ENCODE peak calls at places on chromosomes 7 and 10, in eight cellular contexts. One of them, this sample, is unnamed.

GRCh38 chr7:128672927-128673517 is 930 bp downstream of the GARIN1A start:
- DNase-seq in left ventricle myocardium inferior: no peak
- DNase-seq in CD8-positive, alpha-beta T cell: no peak
- DNase-seq in psoas muscle: no peak
- DNase-seq in esophagus squamous epithelium: no peak
- DNase-seq in fibroblast of lung: peak; percentile 16
- DNase-seq in astrocyte: peak; percentile 12
- DNase-seq in ascending aorta: no peak
- DNase-seq in this sample: no peak

GRCh38 chr10:130177250-130177649 is 41.1 kb downstream of the GLRX3 start:
- DNase-seq in ascending aorta: no peak
- DNase-seq in left ventricle myocardium inferior: no peak
- DNase-seq in fibroblast of lung: no peak
- DNase-seq in esophagus squamous epithelium: no peak
- DNase-seq in psoas muscle: no peak
- DNase-seq in astrocyte: no peak
- DNase-seq in CD8-positive, alpha-beta T cell: no peak
- DNase-seq in this sample: no peak

GRCh38 chr7:30412810-30413504 is 65.6 kb downstream of the NOD1 start:
- DNase-seq in CD8-positive, alpha-beta T cell: no peak
- DNase-seq in astrocyte: peak; percentile 71
- DNase-seq in psoas muscle: no peak
- DNase-seq in fibroblast of lung: peak; percentile 78
- DNase-seq in left ventricle myocardium inferior: no peak
- DNase-seq in esophagus squamous epithelium: no peak
- DNase-seq in ascending aorta: no peak
- DNase-seq in this sample: no peak

GRCh38 chr10:102312683-102313082 is 67.4 kb downstream of the GBF1 start:
- DNase-seq in fibroblast of lung: peak; percentile 55
- DNase-seq in esophagus squamous epithelium: no peak
- DNase-seq in ascending aorta: no peak
- DNase-seq in psoas muscle: no peak
- DNase-seq in astrocyte: peak; percentile 39
- DNase-seq in CD8-positive, alpha-beta T cell: no peak
- DNase-seq in left ventricle myocardium inferior: no peak
- DNase-seq in this sample: no peak

GRCh38 chr7:157484411-157485081 is 147.7 kb downstream of the DNAJB6 start:
- DNase-seq in astrocyte: no peak
- DNase-seq in esophagus squamous epithelium: no peak
- DNase-seq in left ventricle myocardium inferior: no peak
- DNase-seq in CD8-positive, alpha-beta T cell: no peak
- DNase-seq in psoas muscle: no peak
- DNase-seq in ascending aorta: no peak
- DNase-seq in fibroblast of lung: no peak
- DNase-seq in this sample: no peak

GRCh38 chr10:46096426-46096825 is 50.4 kb upstream of the MSMB start:
- DNase-seq in fibroblast of lung: no peak
- DNase-seq in astrocyte: no peak
- DNase-seq in CD8-positive, alpha-beta T cell: no peak
- DNase-seq in ascending aorta: no peak
- DNase-seq in esophagus squamous epithelium: no peak
- DNase-seq in left ventricle myocardium inferior: no peak
- DNase-seq in psoas muscle: no peak
- DNase-seq in this sample: no peak

GRCh38 chr10:101063548-101064414 is 2.0 kb downstream of the KAZALD1 start:
- DNase-seq in left ventricle myocardium inferior: no peak
- DNase-seq in CD8-positive, alpha-beta T cell: no peak
- DNase-seq in astrocyte: no peak
- DNase-seq in psoas muscle: no peak
- DNase-seq in esophagus squamous epithelium: no peak
- DNase-seq in ascending aorta: no peak
- DNase-seq in fibroblast of lung: no peak
- DNase-seq in this sample: no peak

GRCh38 chr7:140525741-140526140 is 46.4 kb upstream of the MKRN1 start:
- DNase-seq in astrocyte: peak; percentile 76
- DNase-seq in esophagus squamous epithelium: no peak
- DNase-seq in ascending aorta: no peak
- DNase-seq in CD8-positive, alpha-beta T cell: peak; percentile 24
- DNase-seq in fibroblast of lung: peak; percentile 83
- DNase-seq in psoas muscle: no peak
- DNase-seq in left ventricle myocardium inferior: no peak
- DNase-seq in this sample: no peak

GRCh38 chr10:97069576-97070362 is 116.0 kb downstream of the SLIT1 start:
- DNase-seq in astrocyte: no peak
- DNase-seq in esophagus squamous epithelium: no peak
- DNase-seq in ascending aorta: no peak
- DNase-seq in fibroblast of lung: peak; percentile 6
- DNase-seq in left ventricle myocardium inferior: no peak
- DNase-seq in psoas muscle: no peak
- DNase-seq in CD8-positive, alpha-beta T cell: no peak
- DNase-seq in this sample: no peak

GRCh38 chr7:115297651-115298050 is 375.8 kb downstream of the MDFIC start:
- DNase-seq in left ventricle myocardium inferior: peak; percentile 10
- DNase-seq in esophagus squamous epithelium: no peak
- DNase-seq in ascending aorta: no peak
- DNase-seq in psoas muscle: no peak
- DNase-seq in CD8-positive, alpha-beta T cell: no peak
- DNase-seq in astrocyte: peak; percentile 83
- DNase-seq in fibroblast of lung: peak; percentile 89
- DNase-seq in this sample: no peak

GRCh38 chr10:78413294-78414055 is 379.8 kb downstream of the RPS24 start:
- DNase-seq in esophagus squamous epithelium: no peak
- DNase-seq in ascending aorta: no peak
- DNase-seq in CD8-positive, alpha-beta T cell: no peak
- DNase-seq in fibroblast of lung: peak; percentile 28
- DNase-seq in psoas muscle: no peak
- DNase-seq in left ventricle myocardium inferior: no peak
- DNase-seq in astrocyte: peak; percentile 31
- DNase-seq in this sample: no peak

GRCh38 chr10:23053036-23053435 is 42.3 kb upstream of the MSRB2 start:
- DNase-seq in ascending aorta: no peak
- DNase-seq in astrocyte: no peak
- DNase-seq in CD8-positive, alpha-beta T cell: no peak
- DNase-seq in psoas muscle: no peak
- DNase-seq in fibroblast of lung: peak; percentile 25
- DNase-seq in esophagus squamous epithelium: no peak
- DNase-seq in left ventricle myocardium inferior: no peak
- DNase-seq in this sample: no peak

GRCh38 chr7:82183633-82184032 is 259.9 kb downstream of the CACNA2D1 start:
- DNase-seq in astrocyte: peak; percentile 95
- DNase-seq in esophagus squamous epithelium: no peak
- DNase-seq in CD8-positive, alpha-beta T cell: no peak
- DNase-seq in fibroblast of lung: peak; percentile 95
- DNase-seq in ascending aorta: no peak
- DNase-seq in psoas muscle: no peak
- DNase-seq in left ventricle myocardium inferior: no peak
- DNase-seq in this sample: no peak

GRCh38 chr10:122551450-122551849 is 9.1 kb upstream of the DMBT1 start:
- DNase-seq in ascending aorta: no peak
- DNase-seq in left ventricle myocardium inferior: no peak
- DNase-seq in esophagus squamous epithelium: no peak
- DNase-seq in fibroblast of lung: no peak
- DNase-seq in CD8-positive, alpha-beta T cell: peak; percentile 28
- DNase-seq in psoas muscle: no peak
- DNase-seq in astrocyte: no peak
- DNase-seq in this sample: no peak

GRCh38 chr7:76053461-76053860 is 5.6 kb downstream of the MDH2 start:
- DNase-seq in left ventricle myocardium inferior: no peak
- DNase-seq in esophagus squamous epithelium: no peak
- DNase-seq in psoas muscle: no peak
- DNase-seq in astrocyte: no peak
- DNase-seq in fibroblast of lung: no peak
- DNase-seq in ascending aorta: no peak
- DNase-seq in CD8-positive, alpha-beta T cell: no peak
- DNase-seq in this sample: no peak

GRCh38 chr7:16708980-16709379 is 44.6 kb upstream of the TSPAN13 start:
- DNase-seq in astrocyte: peak; percentile 99
- DNase-seq in fibroblast of lung: peak; percentile 99
- DNase-seq in CD8-positive, alpha-beta T cell: no peak
- DNase-seq in psoas muscle: peak; percentile 17
- DNase-seq in esophagus squamous epithelium: no peak
- DNase-seq in ascending aorta: no peak
- DNase-seq in left ventricle myocardium inferior: no peak
- DNase-seq in this sample: no peak

GRCh38 chr7:6453737-6454136 is 6.0 kb upstream of the DAGLB start:
- DNase-seq in psoas muscle: no peak
- DNase-seq in left ventricle myocardium inferior: no peak
- DNase-seq in fibroblast of lung: peak; percentile 93
- DNase-seq in ascending aorta: no peak
- DNase-seq in esophagus squamous epithelium: no peak
- DNase-seq in CD8-positive, alpha-beta T cell: no peak
- DNase-seq in astrocyte: peak; percentile 88
- DNase-seq in this sample: no peak

GRCh38 chr10:50846753-50847152 is 38.7 kb downstream of the A1CF start:
- DNase-seq in ascending aorta: no peak
- DNase-seq in esophagus squamous epithelium: no peak
- DNase-seq in left ventricle myocardium inferior: no peak
- DNase-seq in astrocyte: peak; percentile 12
- DNase-seq in CD8-positive, alpha-beta T cell: no peak
- DNase-seq in fibroblast of lung: peak; percentile 28
- DNase-seq in psoas muscle: no peak
- DNase-seq in this sample: no peak

GRCh38 chr10:121112618-121113384 is 261.6 kb downstream of the WDR11 start:
- DNase-seq in astrocyte: no peak
- DNase-seq in CD8-positive, alpha-beta T cell: no peak
- DNase-seq in esophagus squamous epithelium: no peak
- DNase-seq in psoas muscle: no peak
- DNase-seq in left ventricle myocardium inferior: no peak
- DNase-seq in ascending aorta: no peak
- DNase-seq in fibroblast of lung: no peak
- DNase-seq in this sample: no peak

GRCh38 chr7:12716134-12716667 is 28.8 kb downstream of the ARL4A start:
- DNase-seq in CD8-positive, alpha-beta T cell: no peak
- DNase-seq in fibroblast of lung: no peak
- DNase-seq in left ventricle myocardium inferior: no peak
- DNase-seq in esophagus squamous epithelium: no peak
- DNase-seq in astrocyte: no peak
- DNase-seq in psoas muscle: no peak
- DNase-seq in ascending aorta: no peak
- DNase-seq in this sample: no peak

GRCh38 chr7:95908499-95908898 is 136.1 kb downstream of the DYNC1I1 start:
- DNase-seq in psoas muscle: no peak
- DNase-seq in esophagus squamous epithelium: no peak
- DNase-seq in CD8-positive, alpha-beta T cell: no peak
- DNase-seq in ascending aorta: no peak
- DNase-seq in fibroblast of lung: no peak
- DNase-seq in astrocyte: no peak
- DNase-seq in left ventricle myocardium inferior: no peak
- DNase-seq in this sample: no peak

GRCh38 chr7:37480642-37481041 is 32.0 kb upstream of the ELMO1 start:
- DNase-seq in ascending aorta: no peak
- DNase-seq in CD8-positive, alpha-beta T cell: no peak
- DNase-seq in psoas muscle: no peak
- DNase-seq in fibroblast of lung: peak; percentile 2
- DNase-seq in esophagus squamous epithelium: no peak
- DNase-seq in astrocyte: no peak
- DNase-seq in left ventricle myocardium inferior: no peak
- DNase-seq in this sample: no peak

DNA sequence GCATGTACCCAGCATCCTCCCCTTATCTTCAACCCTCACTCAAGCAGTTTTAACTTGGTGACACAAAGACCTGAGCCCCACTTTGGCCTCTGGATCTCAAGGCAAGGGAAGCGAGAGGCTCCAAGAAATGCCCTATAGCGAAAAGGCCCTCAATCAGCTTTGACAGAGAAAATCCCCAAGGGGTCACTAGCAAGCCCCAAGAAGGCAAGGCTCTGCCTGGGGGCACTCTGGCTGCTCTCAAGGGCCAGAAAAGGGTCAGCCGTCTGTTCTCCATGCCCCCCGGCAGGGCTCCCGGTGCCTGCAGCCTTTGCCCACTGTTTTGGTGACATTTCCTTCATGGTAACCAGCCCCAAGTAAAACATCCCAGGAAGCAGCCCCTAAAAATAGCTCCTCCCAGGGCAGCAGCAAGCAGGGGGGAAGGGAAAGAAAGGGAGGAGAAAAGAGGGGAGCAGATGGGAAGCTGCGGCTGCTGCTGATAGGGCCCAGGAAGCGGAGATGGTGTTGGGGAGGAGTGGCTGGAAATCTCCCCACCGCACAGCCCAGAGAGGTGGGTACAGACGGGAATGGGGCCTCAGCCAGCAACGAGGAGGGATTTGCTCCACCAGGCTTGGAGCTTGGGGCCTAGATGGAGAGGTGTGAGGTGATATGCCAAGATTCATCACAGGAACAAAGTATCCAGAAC is 7.1 kb downstream of the CAMK2G start:
- DNase-seq in CD8-positive, alpha-beta T cell: no peak
- DNase-seq in psoas muscle: no peak
- DNase-seq in astrocyte: no peak
- DNase-seq in esophagus squamous epithelium: no peak
- DNase-seq in fibroblast of lung: no peak
- DNase-seq in left ventricle myocardium inferior: no peak
- DNase-seq in ascending aorta: no peak
- DNase-seq in this sample: no peak
- H3K4me1 ChIP-seq in CD8-positive, alpha-beta T cell: peaks cover 86% of the 10 kb centered on the region
- H3K4me1 ChIP-seq in psoas muscle: peaks cover 79% of the 10 kb centered on the region
- H3K4me1 ChIP-seq in astrocyte: no peaks in the 10 kb centered on the region
- H3K4me1 ChIP-seq in esophagus squamous epithelium: peaks cover 22% of the 10 kb centered on the region
- H3K4me1 ChIP-seq in fibroblast of lung: peaks cover 11% of the 10 kb centered on the region
- H3K4me1 ChIP-seq in left ventricle myocardium inferior: peaks cover 49% of the 10 kb centered on the region
- H3K4me1 ChIP-seq in ascending aorta: peaks cover 38% of the 10 kb centered on the region
- H3K4me1 ChIP-seq in this sample: peaks cover 44% of the 10 kb centered on the region

GRCh38 chr10:6255548-6256061 is 52.9 kb downstream of the PFKFB3 start:
- DNase-seq in fibroblast of lung: no peak
- DNase-seq in esophagus squamous epithelium: no peak
- DNase-seq in astrocyte: no peak
- DNase-seq in CD8-positive, alpha-beta T cell: no peak
- DNase-seq in ascending aorta: no peak
- DNase-seq in psoas muscle: no peak
- DNase-seq in left ventricle myocardium inferior: no peak
- DNase-seq in this sample: no peak
- H3K27me3 ChIP-seq in fibroblast of lung: no peaks in the 10 kb centered on the region
- H3K27me3 ChIP-seq in esophagus squamous epithelium: no peaks in the 10 kb centered on the region
- H3K27me3 ChIP-seq in astrocyte: no peaks in the 10 kb centered on the region
- H3K27me3 ChIP-seq in CD8-positive, alpha-beta T cell: no peaks in the 10 kb centered on the region
- H3K27me3 ChIP-seq in ascending aorta: no peaks in the 10 kb centered on the region
- H3K27me3 ChIP-seq in psoas muscle: no peaks in the 10 kb centered on the region
- H3K27me3 ChIP-seq in left ventricle myocardium inferior: no peaks in the 10 kb centered on the region
- H3K27me3 ChIP-seq in this sample: no peaks in the 10 kb centered on the region

DNA sequence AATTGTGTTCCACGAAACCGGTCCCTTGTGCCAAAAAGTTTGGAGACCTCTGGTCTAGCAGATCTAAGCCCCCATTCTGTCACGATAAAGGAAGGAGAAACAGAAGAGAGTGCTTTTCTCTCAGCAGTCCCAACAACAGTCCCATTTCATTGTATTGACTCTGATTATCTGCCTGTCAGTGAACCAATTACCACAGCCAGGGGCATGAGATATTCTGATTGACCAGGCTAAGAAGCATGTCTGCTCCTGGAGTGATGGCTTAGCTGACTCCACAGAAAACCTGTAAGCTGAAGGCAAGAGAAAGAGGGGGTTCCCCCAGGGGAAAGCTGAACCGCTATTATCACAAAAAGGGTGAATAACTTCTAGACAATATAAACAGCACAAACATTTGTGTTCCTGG is 765.4 kb downstream of the SORCS1 start:
- DNase-seq in psoas muscle: no peak
- DNase-seq in ascending aorta: no peak
- DNase-seq in fibroblast of lung: no peak
- DNase-seq in astrocyte: no peak
- DNase-seq in CD8-positive, alpha-beta T cell: no peak
- DNase-seq in left ventricle myocardium inferior: no peak
- DNase-seq in esophagus squamous epithelium: no peak
- DNase-seq in this sample: no peak
- H3K4me1 ChIP-seq in psoas muscle: no peaks in the 10 kb centered on the region
- H3K4me1 ChIP-seq in ascending aorta: no peaks in the 10 kb centered on the region
- H3K4me1 ChIP-seq in fibroblast of lung: no peaks in the 10 kb centered on the region
- H3K4me1 ChIP-seq in astrocyte: no peaks in the 10 kb centered on the region
- H3K4me1 ChIP-seq in CD8-positive, alpha-beta T cell: no peaks in the 10 kb centered on the region
- H3K4me1 ChIP-seq in left ventricle myocardium inferior: peaks cover 13% of the 10 kb centered on the region
- H3K4me1 ChIP-seq in esophagus squamous epithelium: no peaks in the 10 kb centered on the region
- H3K4me1 ChIP-seq in this sample: no peaks in the 10 kb centered on the region

GRCh38 chr10:93620925-93621324 is 8.6 kb downstream of the PDE6C start:
- DNase-seq in ascending aorta: no peak
- DNase-seq in left ventricle myocardium inferior: no peak
- DNase-seq in esophagus squamous epithelium: no peak
- DNase-seq in fibroblast of lung: no peak
- DNase-seq in CD8-positive, alpha-beta T cell: no peak
- DNase-seq in psoas muscle: no peak
- DNase-seq in astrocyte: no peak
- DNase-seq in this sample: no peak
- H3K27me3 ChIP-seq in ascending aorta: no peaks in the 10 kb centered on the region
- H3K27me3 ChIP-seq in left ventricle myocardium inferior: no peaks in the 10 kb centered on the region
- H3K27me3 ChIP-seq in esophagus squamous epithelium: no peaks in the 10 kb centered on the region
- H3K27me3 ChIP-seq in fibroblast of lung: peaks cover 6% of the 10 kb centered on the region
- H3K27me3 ChIP-seq in CD8-positive, alpha-beta T cell: no peaks in the 10 kb centered on the region
- H3K27me3 ChIP-seq in psoas muscle: no peaks in the 10 kb centered on the region
- H3K27me3 ChIP-seq in astrocyte: peaks cover 21% of the 10 kb centered on the region
- H3K27me3 ChIP-seq in this sample: no peaks in the 10 kb centered on the region

This sample was measured in suprapubic skin.